ENCODE peak calls at places on chromosome 11, in ten cellular contexts. K, P, O, T, V, X, Z, N, E and G are unnamed samples.

GRCh38 chr11:20162824-20163777 is 2.8 kb upstream of the DBX1 start:
- DNase-seq in K (peak), P (no peak), O (no peak), T (peak), V (no peak), X (no peak), Z (peak), N (no peak), E (peak), G (no peak)

GRCh38 chr11:128365044-128365443 is 222.3 kb downstream of the ETS1 start:
- DNase-seq in K (peak), P (no peak), O (no peak), T (peak), V (no peak), X (no peak), Z (peak), N (peak), E (peak), G (peak)

GRCh38 chr11:636511-637332 is at the start of gene DRD4:
- DNase-seq in K (peak), P (no peak), O (no peak), T (peak), V (no peak), X (no peak), Z (peak), N (no peak), E (no peak), G (no peak)

GRCh38 chr11:126268361-126268707 is 361 bp downstream of the SRPRA start:
- DNase-seq in K (no peak), P (no peak), O (no peak), T (peak), V (peak), X (no peak), Z (peak), N (no peak), E (no peak), G (no peak)

GRCh38 chr11:70247710-70248072 is 22.8 kb upstream of the PPFIA1 start:
- DNase-seq in K (no peak), P (no peak), O (no peak), T (peak), V (no peak), X (no peak), Z (no peak), N (no peak), E (no peak), G (no peak)

GRCh38 chr11:33899383-33900037 is 7.6 kb upstream of the LMO2 start:
- DNase-seq in K (peak), P (peak), O (no peak), T (peak), V (no peak), X (peak), Z (peak), N (no peak), E (peak), G (no peak)

GRCh38 chr11:103491777-103492176 is 382.6 kb downstream of the DYNC2H1 start:
- DNase-seq in K (no peak), P (no peak), O (no peak), T (no peak), V (no peak), X (no peak), Z (peak), N (no peak), E (peak), G (no peak)

GRCh38 chr11:2574553-2575535 is 125.0 kb downstream of the KCNQ1OT1 start:
- DNase-seq in K (no peak), P (peak), O (peak), T (no peak), V (peak), X (no peak), Z (no peak), N (no peak), E (no peak), G (no peak)

GRCh38 chr11:78921517-78921916 is 346.9 kb upstream of the NARS2 start:
- DNase-seq in K (no peak), P (no peak), O (no peak), T (no peak), V (no peak), X (no peak), Z (no peak), N (no peak), E (no peak), G (no peak)

GRCh38 chr11:76455331-76455730 is 10.5 kb downstream of the EMSY start:
- DNase-seq in K (peak), P (no peak), O (no peak), T (no peak), V (no peak), X (no peak), Z (peak), N (no peak), E (peak), G (no peak)